ENCODE peak calls at places on chromosomes 6 and 20, in five cellular contexts. B is activated T-cell treated with anti-CD3 and anti-CD28 coated beads for 1 hour; G is pons; R is activated naive CD8-positive, alpha-beta T cell treated with anti-CD3 and anti-CD28 coated beads for 36 hours; P is T-helper 22 cell. N is an unnamed sample.

GRCh38 chr6:112372213-112372806 is 25.2 kb downstream of the RFPL4B start:
- DNase-seq in R (no peak), P (no peak), G (peak), B (no peak), N (peak)

GRCh38 chr6:55825402-55826051 is 49.9 kb downstream of the BMP5 start:
- DNase-seq in G (peak), B (no peak), P (no peak), R (no peak), N (no peak)

GRCh38 chr6:53615633-53616449 is 49.7 kb downstream of the KLHL31 start:
- DNase-seq in R (no peak), G (no peak), P (no peak), B (no peak), N (no peak)

GRCh38 chr6:147618457-147618856 is 110.0 kb downstream of the SAMD5 start:
- DNase-seq in R (no peak), P (no peak), B (no peak), G (no peak), N (no peak)

GRCh38 chr20:13462091-13462490 is 176.6 kb downstream of the TASP1 start:
- DNase-seq in G (no peak), B (no peak), R (no peak), P (no peak), N (no peak)

GRCh38 chr6:3001773-3002293 is 2.1 kb downstream of the NQO2 start:
- DNase-seq in B (no peak), R (no peak), P (no peak), G (peak), N (peak)

GRCh38 chr6:107216197-107216933 is 101.0 kb upstream of the BEND3 start:
- DNase-seq in B (no peak), P (no peak), R (no peak), G (no peak), N (no peak)

GRCh38 chr20:35497780-35498189 is 31.7 kb downstream of the C20orf173 start:
- DNase-seq in P (no peak), B (no peak), R (no peak), G (peak), N (no peak)

GRCh38 chr20:31811796-31812728 is 7.1 kb upstream of the MYLK2 start:
- DNase-seq in R (no peak), P (no peak), B (no peak), G (no peak), N (no peak)

GRCh38 chr20:50886184-50886790 is 45.0 kb downstream of the ADNP start:
- DNase-seq in B (no peak), G (no peak), P (no peak), R (no peak), N (no peak)

GRCh38 chr6:12962529-12962928 is 246.0 kb downstream of the PHACTR1 start:
- DNase-seq in R (no peak), G (no peak), P (no peak), B (no peak), N (no peak)

GRCh38 chr6:157456524-157456829 is 75.5 kb downstream of the ZDHHC14 start:
- DNase-seq in B (no peak), G (no peak), P (no peak), R (no peak), N (no peak)

GRCh38 chr6:46380152-46380807 is 111.0 kb downstream of the RCAN2 start:
- DNase-seq in R (no peak), G (no peak), P (no peak), B (no peak), N (peak)

GRCh38 chr6:163998496-163998895 is 584.0 kb downstream of the QKI start:
- DNase-seq in G (no peak), B (no peak), R (no peak), P (no peak), N (no peak)

GRCh38 chr6:35385457-35386202 is 43.3 kb downstream of the PPARD start:
- DNase-seq in G (no peak), P (no peak), B (no peak), R (no peak), N (no peak)

GRCh38 chr20:51513545-51513944 is 29.0 kb downstream of the NFATC2 start:
- DNase-seq in P (no peak), G (no peak), B (no peak), R (no peak), N (no peak)

GRCh38 chr6:56840467-56841371 is 114.2 kb upstream of the BEND6 start:
- DNase-seq in B (no peak), G (peak), P (no peak), R (no peak), N (no peak)

GRCh38 chr6:82494367-82494766 is 130.8 kb downstream of the TPBG start:
- DNase-seq in G (no peak), P (no peak), R (no peak), B (no peak), N (no peak)

GRCh38 chr20:38109657-38110524 is 55.2 kb downstream of the TGM2 start:
- DNase-seq in P (no peak), G (no peak), B (no peak), R (no peak), N (no peak)

GRCh38 chr6:166307981-166308768 is at the start of gene PRR18:
- DNase-seq in R (peak), G (peak), B (no peak), P (no peak), N (no peak)

GRCh38 chr6:43185391-43185790 is 3.4 kb downstream of the CUL9 start:
- DNase-seq in R (no peak), G (no peak), B (no peak), P (no peak), N (no peak)

GRCh38 chr6:89787660-89788338 is 31.8 kb downstream of the MDN1 start:
- DNase-seq in G (no peak), R (no peak), P (no peak), B (no peak), N (no peak)

GRCh38 chr20:64111841-64112641 is 4.7 kb upstream of the NPBWR2 start:
- DNase-seq in P (no peak), R (no peak), B (no peak), G (no peak), N (no peak)

GRCh38 chr20:6142348-6142993 is 19.6 kb upstream of the FERMT1 start:
- DNase-seq in B (peak), G (peak), R (no peak), P (no peak), N (peak)

GRCh38 chr6:150890346-150890745 is 24.8 kb downstream of the MTHFD1L start:
- DNase-seq in R (no peak), P (no peak), G (no peak), B (no peak), N (no peak)

GRCh38 chr6:106512958-106513480 is 116.3 kb downstream of the RTN4IP1 start:
- DNase-seq in G (no peak), P (no peak), B (no peak), R (no peak), N (no peak)

N was measured in G401.